ENCODE peak calls at places on chromosomes 13 and 19, in five cellular contexts. One of them, this sample, is unnamed.

GRCh38 chr13:78881054-78881453 is 222.1 kb upstream of the OBI1 start:
- DNase-seq in astrocyte of the hippocampus: no peak
- DNase-seq in germinal center: no peak
- DNase-seq in body of pancreas: no peak
- DNase-seq in dorsolateral prefrontal cortex: no peak
- DNase-seq in this sample: no peak

GRCh38 chr13:52794589-52794988 is 53.9 kb downstream of the PCDH8 start:
- DNase-seq in astrocyte of the hippocampus: no peak
- DNase-seq in dorsolateral prefrontal cortex: no peak
- DNase-seq in germinal center: no peak
- DNase-seq in body of pancreas: no peak
- DNase-seq in this sample: no peak

GRCh38 chr19:53538378-53539109 is 599 bp downstream of the ZNF331 start:
- DNase-seq in germinal center: no peak
- DNase-seq in dorsolateral prefrontal cortex: peak
- DNase-seq in body of pancreas: no peak
- DNase-seq in astrocyte of the hippocampus: no peak
- DNase-seq in this sample: no peak

GRCh38 chr13:28475916-28476725 is 18.8 kb downstream of the FLT1 start:
- DNase-seq in astrocyte of the hippocampus: peak
- DNase-seq in dorsolateral prefrontal cortex: no peak
- DNase-seq in body of pancreas: no peak
- DNase-seq in germinal center: no peak
- DNase-seq in this sample: no peak

GRCh38 chr13:105587786-105588185 is 947.7 kb downstream of the EFNB2 start:
- DNase-seq in body of pancreas: no peak
- DNase-seq in germinal center: no peak
- DNase-seq in astrocyte of the hippocampus: peak
- DNase-seq in dorsolateral prefrontal cortex: no peak
- DNase-seq in this sample: no peak

GRCh38 chr19:48568345-48568886 is 16.4 kb downstream of the SULT2B1 start:
- DNase-seq in germinal center: no peak
- DNase-seq in body of pancreas: peak
- DNase-seq in astrocyte of the hippocampus: peak
- DNase-seq in dorsolateral prefrontal cortex: peak
- DNase-seq in this sample: no peak

GRCh38 chr19:50358483-50359431 is 6.7 kb downstream of the NAPSA start:
- DNase-seq in germinal center: peak
- DNase-seq in dorsolateral prefrontal cortex: peak
- DNase-seq in astrocyte of the hippocampus: peak
- DNase-seq in body of pancreas: peak
- DNase-seq in this sample: peak

GRCh38 chr13:113967206-113967720 is 6.6 kb downstream of the C13orf46 start:
- DNase-seq in body of pancreas: peak
- DNase-seq in astrocyte of the hippocampus: no peak
- DNase-seq in dorsolateral prefrontal cortex: no peak
- DNase-seq in germinal center: no peak
- DNase-seq in this sample: no peak

GRCh38 chr13:109844396-109844795 is 58.0 kb upstream of the IRS2 start:
- DNase-seq in body of pancreas: peak
- DNase-seq in germinal center: no peak
- DNase-seq in astrocyte of the hippocampus: peak
- DNase-seq in dorsolateral prefrontal cortex: no peak
- DNase-seq in this sample: no peak

GRCh38 chr13:67775359-67775758 is 545.2 kb upstream of the PCDH9 start:
- DNase-seq in body of pancreas: no peak
- DNase-seq in germinal center: no peak
- DNase-seq in dorsolateral prefrontal cortex: no peak
- DNase-seq in astrocyte of the hippocampus: no peak
- DNase-seq in this sample: no peak

GRCh38 chr13:47459512-47459911 is 541.6 kb downstream of the SUCLA2 start:
- DNase-seq in dorsolateral prefrontal cortex: no peak
- DNase-seq in body of pancreas: no peak
- DNase-seq in germinal center: no peak
- DNase-seq in astrocyte of the hippocampus: peak
- DNase-seq in this sample: no peak

GRCh38 chr19:56153507-56153906 is 12.4 kb downstream of the ZNF444 start:
- DNase-seq in dorsolateral prefrontal cortex: no peak
- DNase-seq in astrocyte of the hippocampus: no peak
- DNase-seq in germinal center: no peak
- DNase-seq in body of pancreas: peak
- DNase-seq in this sample: no peak